ENCODE peak calls at places on chromosomes 13 and 19, in six cellular contexts. Z, R, Q, N, H and M are unnamed samples.
A peak's percentile ranks its signal among the peaks of the same experiment; 100 is the strongest.

GRCh38 chr13:108987945-108988344 is 358.5 kb downstream of the MYO16 start:
- DNase-seq in Z (peak; percentile 7), R (no peak), Q (no peak), N (no peak), H (no peak), M (no peak)

GRCh38 chr13:41139296-41139966 is 6.8 kb upstream of the KBTBD6 start:
- DNase-seq in Z (no peak), R (no peak), Q (peak; percentile 62), N (no peak), H (no peak), M (peak; percentile 48)

GRCh38 chr13:22061371-22061805 is 390.5 kb downstream of the FGF9 start:
- DNase-seq in Z (peak; percentile 30), R (no peak), Q (no peak), N (no peak), H (no peak), M (no peak)

GRCh38 chr13:33307820-33308219 is 22.3 kb upstream of the STARD13 start:
- DNase-seq in Z (no peak), R (no peak), Q (no peak), N (no peak), H (no peak), M (no peak)

GRCh38 chr19:8456064-8456463 is 11.3 kb downstream of the HNRNPM start:
- DNase-seq in Z (peak; percentile 64), R (no peak), Q (no peak), N (peak; percentile 58), H (no peak), M (peak; percentile 31)

GRCh38 chr19:41431426-41432386 is 4.5 kb upstream of the B3GNT8 start:
- DNase-seq in Z (peak; percentile 51), R (no peak), Q (no peak), N (no peak), H (no peak), M (peak; percentile 49)

GRCh38 chr19:23070353-23070781 is 46.5 kb upstream of the ZNF730 start:
- DNase-seq in Z (peak; percentile 86), R (no peak), Q (no peak), N (no peak), H (no peak), M (peak; percentile 45)

GRCh38 chr13:28533049-28533436 is 38.1 kb upstream of the FLT1 start:
- DNase-seq in Z (peak; percentile 34), R (no peak), Q (no peak), N (no peak), H (no peak), M (no peak)

GRCh38 chr19:53183146-53183545 is 10.0 kb downstream of the ZNF665 start:
- DNase-seq in Z (no peak), R (no peak), Q (peak; percentile 43), N (no peak), H (no peak), M (peak; percentile 68)

GRCh38 chr19:5290336-5291262 is 50.0 kb downstream of the PTPRS start:
- DNase-seq in Z (no peak), R (no peak), Q (no peak), N (no peak), H (no peak), M (no peak)

GRCh38 chr19:5917431-5918107 is 3.5 kb downstream of the CAPS start:
- DNase-seq in Z (no peak), R (no peak), Q (no peak), N (no peak), H (no peak), M (no peak)

GRCh38 chr13:76882431-76882830 is 3.8 kb downstream of the KCTD12 start:
- DNase-seq in Z (no peak), R (peak; percentile 25), Q (no peak), N (no peak), H (no peak), M (peak; percentile 63)

GRCh38 chr13:101298517-101298916 is 117.8 kb downstream of the NALCN start:
- DNase-seq in Z (no peak), R (no peak), Q (peak; percentile 38), N (no peak), H (no peak), M (no peak)

GRCh38 chr19:28883241-28883693 is 329.7 kb downstream of the UQCRFS1 start:
- DNase-seq in Z (peak; percentile 32), R (no peak), Q (no peak), N (peak; percentile 41), H (no peak), M (peak; percentile 65)

GRCh38 chr19:35216833-35217707 is 11.5 kb downstream of the FAM187B start:
- DNase-seq in Z (peak; percentile 60), R (peak; percentile 84), Q (peak; percentile 15), N (no peak), H (no peak), M (no peak)

GRCh38 chr13:41317243-41317642 is 6.2 kb downstream of the NAA16 start:
- DNase-seq in Z (no peak), R (no peak), Q (no peak), N (no peak), H (no peak), M (no peak)

GRCh38 chr13:94323746-94324408 is 155.6 kb downstream of the DCT start:
- DNase-seq in Z (peak; percentile 19), R (no peak), Q (no peak), N (no peak), H (no peak), M (no peak)

GRCh38 chr13:94322925-94323324 is 156.6 kb downstream of the DCT start:
- DNase-seq in Z (no peak), R (no peak), Q (no peak), N (no peak), H (no peak), M (peak; percentile 58)

GRCh38 chr13:94325148-94325528 is 154.3 kb downstream of the DCT start:
- DNase-seq in Z (no peak), R (no peak), Q (no peak), N (no peak), H (no peak), M (no peak)

GRCh38 chr13:94325660-94326059 is 153.8 kb downstream of the DCT start:
- DNase-seq in Z (peak; percentile 21), R (no peak), Q (no peak), N (no peak), H (no peak), M (no peak)

DNA sequence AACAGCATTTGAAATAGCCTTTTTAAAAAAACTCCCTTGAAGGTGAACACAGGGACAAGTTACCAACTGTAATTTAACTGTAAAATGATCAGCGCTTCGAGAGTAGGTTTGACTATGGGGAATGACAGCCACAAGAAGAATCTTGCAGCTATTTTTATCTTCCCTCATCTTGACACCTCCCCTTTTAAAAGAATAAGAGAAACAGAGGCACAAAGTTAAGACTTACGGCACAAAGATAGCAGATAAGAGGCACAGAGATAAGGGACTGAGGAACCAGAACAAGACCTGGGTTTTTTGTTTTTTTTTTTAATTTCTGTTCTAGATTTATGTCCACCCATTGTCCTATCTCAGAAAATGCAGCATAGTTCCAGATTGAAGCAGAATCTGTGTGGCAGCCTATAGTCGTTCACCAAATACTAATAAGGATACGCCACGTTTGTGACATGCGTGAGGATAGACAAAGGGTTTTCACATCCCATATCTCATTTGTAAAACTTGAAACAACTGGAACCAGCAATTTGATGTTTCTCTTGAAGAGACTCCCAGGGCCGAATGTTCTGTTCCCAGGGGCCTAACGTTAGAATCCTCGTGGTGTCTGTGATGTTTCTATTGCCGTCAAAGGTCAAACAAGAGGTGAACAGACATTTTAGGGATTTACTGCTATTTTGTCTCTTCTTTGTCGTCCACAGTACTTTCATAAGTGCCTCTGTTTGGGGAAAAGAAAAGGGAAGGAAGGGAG is 154.9 kb downstream of the DCT start:
- DNase-seq in Z (no peak), R (no peak), Q (no peak), N (no peak), H (no peak), M (no peak)
- H3K4me1 ChIP-seq in Z (peaks cover 5% of the 10 kb centered on the region), R (peaks cover 14% of the 10 kb centered on the region), Q (peaks cover 5% of the 10 kb centered on the region), N (peaks cover 12% of the 10 kb centered on the region), H (no peaks in the 10 kb centered on the region), M (peaks cover 11% of the 10 kb centered on the region)

DNA sequence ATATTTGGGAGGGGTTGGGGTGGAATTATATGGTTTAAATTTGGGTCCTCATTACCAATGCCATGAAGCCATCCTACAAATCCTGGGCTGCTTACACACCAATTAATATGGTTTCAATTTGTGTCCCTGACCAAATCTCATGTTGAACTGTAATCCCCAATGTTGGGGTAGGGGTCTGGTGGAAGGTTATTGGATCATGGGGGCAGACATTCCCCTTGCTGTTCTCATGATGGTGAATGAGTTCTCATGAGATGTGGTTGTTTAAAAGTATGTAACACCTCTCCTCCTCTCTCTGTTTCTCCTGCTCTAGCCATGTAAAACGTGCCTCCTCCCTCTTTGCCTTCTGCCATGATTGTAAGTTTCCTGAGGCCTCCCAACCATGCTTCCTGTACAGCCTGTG is 46.6 kb upstream of the FAM124A start:
- DNase-seq in Z (no peak), R (no peak), Q (no peak), N (no peak), H (no peak), M (no peak)
- TF ChIP-seq EZH2phosphoT487 in Z (no peak), R (no peak), Q (no peak), N (no peak), H (no peak), M (no peak)

DNA sequence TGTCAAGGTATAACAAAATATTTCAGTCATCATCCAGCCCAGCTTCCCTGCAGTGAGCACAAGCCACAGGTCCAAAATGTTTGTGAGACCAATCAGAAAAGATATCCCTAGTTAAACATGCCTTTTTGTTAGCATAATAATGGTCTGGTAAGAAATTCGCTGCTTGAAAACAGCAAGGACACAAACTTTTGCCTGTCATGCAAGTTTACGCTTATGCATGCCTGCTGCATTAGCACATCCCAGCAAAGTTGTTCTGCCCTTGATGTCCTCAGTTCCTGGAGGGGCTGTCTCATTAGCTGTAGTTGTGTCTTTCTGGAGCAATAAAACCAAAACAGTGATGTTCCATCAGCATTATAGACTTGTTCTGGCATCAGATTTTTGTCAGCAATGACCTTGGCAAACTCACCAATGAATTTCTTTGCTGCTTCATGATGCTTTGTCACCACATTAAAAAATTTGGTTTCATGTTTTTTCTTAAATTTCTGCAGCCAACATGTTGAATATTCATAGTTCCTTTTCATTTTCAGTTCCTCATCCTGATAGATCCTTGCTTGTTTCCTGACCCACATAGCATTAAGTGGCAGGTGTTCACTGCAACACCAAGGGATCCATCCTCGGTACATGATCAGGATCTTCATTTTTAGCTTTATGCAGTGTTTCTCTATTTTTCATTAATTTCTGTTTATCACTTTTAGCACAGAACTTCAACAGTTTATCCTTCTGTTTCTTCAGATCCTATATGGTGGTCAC is 72.0 kb upstream of the GPR183 start:
- DNase-seq in Z (peak; percentile 51), R (no peak), Q (no peak), N (no peak), H (no peak), M (no peak)
- H3K4me1 ChIP-seq in Z (peaks cover 19% of the 10 kb centered on the region), R (no peaks in the 10 kb centered on the region), Q (no peaks in the 10 kb centered on the region), N (no peaks in the 10 kb centered on the region), H (peaks cover 13% of the 10 kb centered on the region), M (no peaks in the 10 kb centered on the region)

DNA sequence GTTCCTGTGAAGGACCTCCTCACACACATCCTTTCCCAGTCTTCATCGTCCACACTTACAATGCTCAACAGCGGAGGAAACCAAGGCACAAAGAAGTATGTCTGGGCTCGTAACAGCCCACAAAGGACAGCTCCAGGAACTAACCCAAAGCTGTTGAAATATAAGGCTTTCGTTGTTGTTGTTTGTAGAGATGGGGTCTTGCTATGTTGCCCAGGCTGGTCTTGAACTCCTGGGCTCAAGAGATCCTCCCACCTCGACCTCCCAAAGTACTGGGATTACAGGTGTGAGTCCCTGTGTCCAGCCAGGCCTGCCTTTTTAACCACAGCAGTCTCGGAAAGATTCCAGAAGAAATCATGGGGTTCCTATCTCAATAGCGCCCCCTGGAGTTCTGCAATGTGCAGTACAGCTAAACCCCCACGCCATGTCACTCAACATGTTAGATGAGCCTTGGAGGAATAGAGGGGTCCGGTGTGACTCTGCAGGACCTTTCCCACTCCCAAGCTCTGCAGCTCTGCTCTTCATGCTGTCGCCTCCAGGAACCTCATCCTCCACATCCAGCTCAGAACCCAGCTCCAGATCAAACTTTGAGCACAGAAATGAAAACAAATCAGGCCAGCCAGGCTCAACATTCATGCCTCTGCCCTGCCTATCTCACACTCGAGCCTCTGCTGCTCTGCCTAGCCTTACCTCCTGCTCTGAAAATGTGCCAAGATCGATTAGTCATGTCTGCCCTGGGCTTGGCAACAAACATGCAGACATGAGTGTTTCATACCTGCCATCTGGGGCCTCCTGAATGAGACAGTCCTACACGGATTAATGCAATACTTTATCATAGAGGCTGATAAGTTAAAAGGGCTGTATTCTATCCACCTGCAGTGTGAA is 7.5 kb downstream of the PLA2G4C start:
- DNase-seq in Z (peak; percentile 82), R (peak; percentile 32), Q (peak; percentile 59), N (peak; percentile 69), H (peak; percentile 75), M (peak; percentile 52)
- TF ChIP-seq EZH2phosphoT487 in Z (no peak), R (no peak), Q (no peak), N (no peak), H (no peak), M (no peak)